ENCODE peak calls at places on chromosomes 1 and 21, in ten cellular contexts. Q is stomach, L is GM06990, F is natural killer cell, K is psoas muscle, D is fibroblast of lung, O is HFFc6, G is osteoblast, W is uterus, H is progenitor cell of endocrine pancreas. S is an unnamed sample.

GRCh38 chr1:113647121-113647520 is 112.2 kb downstream of the PHTF1 start:
- DNase-seq in Q (no peak), L (no peak), F (no peak), K (no peak), D (no peak), O (no peak), G (peak; percentile 66), W (no peak), H (no peak), S (no peak)

GRCh38 chr1:26177182-26177684 is at the start of gene CNKSR1:
- DNase-seq in Q (peak; percentile 87), L (no peak), F (no peak), K (no peak), D (no peak), O (no peak), G (no peak), W (no peak), H (peak; percentile 72), S (no peak)

GRCh38 chr1:198187973-198188588 is 31.3 kb downstream of the NEK7 start:
- DNase-seq in Q (no peak), L (no peak), F (no peak), K (no peak), D (no peak), O (no peak), G (no peak), W (no peak), H (no peak), S (no peak)

GRCh38 chr1:42936309-42937078 is 22.2 kb downstream of the SLC2A1 start:
- DNase-seq in Q (peak; percentile 31), L (no peak), F (peak; percentile 59), K (peak; percentile 66), D (peak; percentile 76), O (peak; percentile 72), G (peak; percentile 87), W (peak; percentile 26), H (no peak), S (no peak)

GRCh38 chr1:1014896-1015681 is 1.8 kb downstream of the ISG15 start:
- DNase-seq in Q (no peak), L (no peak), F (no peak), K (no peak), D (no peak), O (no peak), G (peak; percentile 78), W (no peak), H (no peak), S (no peak)

GRCh38 chr1:117673405-117673804 is 67.6 kb downstream of the TENT5C start:
- DNase-seq in Q (no peak), L (no peak), F (no peak), K (no peak), D (peak; percentile 41), O (peak; percentile 81), G (peak; percentile 76), W (no peak), H (no peak), S (no peak)

GRCh38 chr1:143691400-143691891 is 280.3 kb downstream of the FAM72C start:
- DNase-seq in Q (no peak), L (peak; percentile 26), F (no peak), K (no peak), D (no peak), O (peak; percentile 30), G (peak; percentile 71), W (no peak), H (no peak), S (no peak)

GRCh38 chr1:26828352-26829093 is 2.0 kb downstream of the ZDHHC18 start:
- DNase-seq in Q (peak; percentile 39), L (peak; percentile 26), F (no peak), K (no peak), D (no peak), O (no peak), G (no peak), W (no peak), H (no peak), S (no peak)

GRCh38 chr1:107004421-107004820 is 52.1 kb upstream of the PRMT6 start:
- DNase-seq in Q (no peak), L (no peak), F (no peak), K (no peak), D (peak; percentile 46), O (no peak), G (no peak), W (no peak), H (no peak), S (no peak)

GRCh38 chr1:246753670-246754535 is 29.7 kb downstream of the SCCPDH start:
- DNase-seq in Q (peak; percentile 66), L (peak; percentile 29), F (peak; percentile 43), K (peak; percentile 67), D (peak; percentile 67), O (peak; percentile 53), G (peak; percentile 90), W (peak; percentile 43), H (peak; percentile 52), S (peak; percentile 74)

GRCh38 chr21:32184059-32184458 is 94.8 kb downstream of the MIS18A start:
- DNase-seq in Q (no peak), L (no peak), F (no peak), K (no peak), D (no peak), O (no peak), G (no peak), W (no peak), H (no peak), S (no peak)

GRCh38 chr1:10728595-10729410 is 67.6 kb downstream of the CASZ1 start:
- DNase-seq in Q (no peak), L (no peak), F (no peak), K (no peak), D (no peak), O (no peak), G (no peak), W (no peak), H (peak; percentile 29), S (no peak)

GRCh38 chr1:30894508-30894973 is 14.0 kb downstream of the SDC3 start:
- DNase-seq in Q (no peak), L (no peak), F (no peak), K (no peak), D (no peak), O (no peak), G (no peak), W (no peak), H (no peak), S (no peak)

GRCh38 chr1:59116920-59117542 is 179.9 kb upstream of the FGGY start:
- DNase-seq in Q (no peak), L (no peak), F (no peak), K (no peak), D (peak; percentile 49), O (peak; percentile 36), G (peak; percentile 78), W (no peak), H (no peak), S (no peak)

GRCh38 chr1:205144751-205145150 is 23.0 kb upstream of the RBBP5 start:
- DNase-seq in Q (no peak), L (no peak), F (no peak), K (no peak), D (peak; percentile 59), O (peak; percentile 52), G (peak; percentile 63), W (no peak), H (no peak), S (no peak)

DNA sequence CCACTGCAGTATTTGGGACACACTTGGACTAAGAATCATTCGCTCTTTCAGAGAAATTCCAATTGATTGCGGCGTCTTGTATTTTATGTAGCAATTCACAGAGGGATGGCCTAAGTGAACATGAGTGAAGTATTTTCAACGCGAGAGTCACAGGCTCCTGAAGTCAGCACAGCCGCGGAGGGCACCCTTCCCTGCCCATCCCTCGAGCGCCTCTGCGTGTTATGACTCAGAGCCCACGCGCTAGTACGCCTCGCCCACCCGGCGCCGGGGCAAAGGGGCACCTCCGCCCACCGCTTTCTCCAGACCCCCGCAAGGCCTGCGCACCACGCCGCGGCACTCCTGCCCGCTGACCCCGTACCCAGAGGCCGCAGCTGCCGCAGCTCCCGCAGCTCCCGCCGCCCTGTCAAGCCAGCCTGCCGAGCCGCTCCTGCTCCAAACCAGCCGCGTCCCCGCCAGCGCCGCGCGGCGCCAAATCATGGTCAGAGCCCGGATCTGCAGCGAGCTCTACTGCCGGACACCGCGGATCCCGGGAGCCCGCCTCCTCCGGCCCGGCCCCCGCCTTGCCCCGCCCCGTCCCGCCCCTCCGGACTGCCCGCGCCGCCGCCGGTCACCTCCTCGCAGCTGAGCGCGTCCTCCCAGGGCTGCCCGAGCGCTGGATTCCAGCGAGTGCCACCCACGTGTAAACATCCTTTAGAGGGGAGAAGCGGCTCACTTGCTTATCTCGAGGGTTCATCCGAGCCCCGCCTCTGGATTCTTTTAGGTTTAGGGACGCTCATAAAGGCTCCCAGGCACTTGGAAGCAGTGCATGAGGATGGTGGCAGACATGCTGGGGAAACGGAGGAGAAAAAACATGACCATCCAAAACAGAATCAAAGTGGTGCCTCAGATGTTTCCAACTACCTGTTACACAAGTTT is at the start of gene GLRX2:
- DNase-seq in Q (peak; percentile 88), L (peak; percentile 86), F (peak; percentile 56), K (peak; percentile 93), D (peak; percentile 92), O (peak; percentile 88), G (peak; percentile 97), W (peak; percentile 83), H (peak; percentile 73), S (peak; percentile 85)
- TF ChIP-seq CTCF in Q (no peak), L (no peak), F (no peak), K (no peak), D (no peak), O (no peak), G (no peak), W (no peak), H (peak; percentile 17), S (peak; percentile 17)

DNA sequence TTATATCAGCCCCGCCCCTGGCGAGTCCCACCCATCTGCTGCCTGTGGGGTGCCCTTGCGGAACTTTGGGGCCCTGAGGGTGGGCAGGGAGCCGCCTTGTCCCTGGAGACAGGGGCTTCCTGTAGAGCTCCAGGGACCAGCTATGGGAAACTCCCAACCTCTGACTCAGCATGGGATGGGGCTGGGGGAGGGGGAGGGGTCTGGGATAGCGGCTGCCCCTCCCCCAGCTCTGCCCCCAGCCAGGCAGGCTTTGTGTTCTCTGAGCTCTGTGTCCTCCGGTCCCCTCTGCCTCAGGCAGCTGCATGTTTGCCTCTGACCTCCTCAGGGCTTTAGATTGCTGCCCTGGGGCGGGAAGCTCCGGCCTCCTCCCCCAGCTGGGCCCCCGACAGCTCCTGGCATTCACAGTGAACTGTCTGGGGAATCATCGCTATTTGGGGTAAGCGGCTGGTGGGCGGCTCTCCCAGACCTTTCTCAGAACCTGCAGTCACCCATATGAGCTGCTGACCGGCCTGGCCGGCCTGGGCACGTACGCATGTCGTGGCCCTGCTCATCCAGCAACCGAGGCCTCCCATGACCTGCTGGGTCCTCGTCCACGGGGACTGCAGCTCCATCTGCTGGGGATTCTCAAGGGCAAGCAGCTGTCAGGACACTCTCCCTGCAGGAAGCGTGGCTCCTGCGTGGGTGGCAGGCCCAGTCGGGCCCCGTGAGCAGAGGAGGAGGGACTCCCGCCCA is 17.1 kb downstream of the ARHGEF16 start:
- DNase-seq in Q (no peak), L (no peak), F (no peak), K (peak; percentile 59), D (peak; percentile 57), O (peak; percentile 20), G (peak; percentile 98), W (no peak), H (no peak), S (no peak)
- TF ChIP-seq CTCF in Q (no peak), L (no peak), F (no peak), K (peak; percentile 57), D (peak; percentile 51), O (peak; percentile 65), G (peak; percentile 43), W (no peak), H (peak; percentile 50), S (peak; percentile 65)

GRCh38 chr21:43825936-43826622 is 36.7 kb downstream of the RRP1 start:
- DNase-seq in Q (peak; percentile 42), L (no peak), F (no peak), K (peak; percentile 88), D (no peak), O (no peak), G (peak; percentile 73), W (no peak), H (no peak), S (no peak)
- TF ChIP-seq CTCF in Q (no peak), L (no peak), F (no peak), K (peak; percentile 26), D (no peak), O (no peak), G (peak; percentile 28), W (no peak), H (peak; percentile 29), S (peak; percentile 53)

GRCh38 chr1:39917825-39918224 is 16.1 kb upstream of the MYCL start:
- DNase-seq in Q (no peak), L (no peak), F (no peak), K (peak; percentile 13), D (no peak), O (no peak), G (no peak), W (no peak), H (no peak), S (no peak)
- TF ChIP-seq CTCF in Q (no peak), L (peak; percentile 16), F (no peak), K (no peak), D (no peak), O (no peak), G (no peak), W (no peak), H (no peak), S (no peak)

S was measured in type B pancreatic cell.